ENCODE peak calls at places on chromosomes 7 and 10, in four cellular contexts. Z is cardiac fibroblast, E is AG10803, F is prostate gland. Y is an unnamed sample.

GRCh38 chr7:83520706-83521105 is 128.2 kb downstream of the SEMA3E start:
- DNase-seq in E (no peak), F (no peak), Z (no peak), Y (no peak)

GRCh38 chr10:19426039-19426438 is 377.4 kb downstream of the MALRD1 start:
- DNase-seq in Z (no peak), E (no peak), F (no peak), Y (no peak)

GRCh38 chr10:16663472-16663871 is 141.8 kb upstream of the C1QL3 start:
- DNase-seq in Z (no peak), F (no peak), E (no peak), Y (no peak)

GRCh38 chr10:94062611-94063010 is 68.9 kb downstream of the PLCE1 start:
- DNase-seq in E (no peak), Z (peak; percentile 73), F (no peak), Y (no peak)

GRCh38 chr10:62433181-62433692 is 59.1 kb downstream of the ZNF365 start:
- DNase-seq in E (peak; percentile 95), Z (peak; percentile 98), F (no peak), Y (peak; percentile 91)

GRCh38 chr7:32865448-32865847 is 26.1 kb downstream of the KBTBD2 start:
- DNase-seq in E (no peak), Z (no peak), F (no peak), Y (no peak)

GRCh38 chr7:38574121-38574520 is 57.1 kb downstream of the AMPH start:
- DNase-seq in Z (no peak), E (peak; percentile 52), F (no peak), Y (no peak)

GRCh38 chr10:122098924-122099323 is 110.0 kb downstream of the TACC2 start:
- DNase-seq in E (no peak), Z (peak; percentile 31), F (no peak), Y (peak; percentile 23)

GRCh38 chr7:158542651-158543400 is 44.8 kb downstream of the PTPRN2 start:
- DNase-seq in F (no peak), Z (no peak), E (no peak), Y (no peak)

GRCh38 chr7:155918720-155919399 is 106.6 kb upstream of the SHH start:
- DNase-seq in F (no peak), E (no peak), Z (peak; percentile 74), Y (peak; percentile 29)

GRCh38 chr7:3164363-3164762 is 120.7 kb upstream of the CARD11 start:
- DNase-seq in E (no peak), Z (no peak), F (no peak), Y (no peak)
- H3K4me3 ChIP-seq in E (no peak overlapping the region), Z (no peak overlapping the region), F (no peak overlapping the region), Y (no peak overlapping the region)

GRCh38 chr7:28957822-28958234 is 302 bp downstream of the TRIL start:
- DNase-seq in F (peak; percentile 8), E (no peak), Z (no peak), Y (no peak)

GRCh38 chr7:28955356-28955722 is 2.8 kb downstream of the TRIL start:
- DNase-seq in E (no peak), F (no peak), Z (no peak), Y (no peak)

GRCh38 chr7:28955723-28956607 is 2.2 kb downstream of the TRIL start:
- DNase-seq in E (no peak), F (peak; percentile 76), Z (peak; percentile 37), Y (peak; percentile 24)

GRCh38 chr7:28957064-28957821 is 887 bp downstream of the TRIL start:
- DNase-seq in Z (peak; percentile 32), F (peak; percentile 11), E (no peak), Y (no peak)

DNA sequence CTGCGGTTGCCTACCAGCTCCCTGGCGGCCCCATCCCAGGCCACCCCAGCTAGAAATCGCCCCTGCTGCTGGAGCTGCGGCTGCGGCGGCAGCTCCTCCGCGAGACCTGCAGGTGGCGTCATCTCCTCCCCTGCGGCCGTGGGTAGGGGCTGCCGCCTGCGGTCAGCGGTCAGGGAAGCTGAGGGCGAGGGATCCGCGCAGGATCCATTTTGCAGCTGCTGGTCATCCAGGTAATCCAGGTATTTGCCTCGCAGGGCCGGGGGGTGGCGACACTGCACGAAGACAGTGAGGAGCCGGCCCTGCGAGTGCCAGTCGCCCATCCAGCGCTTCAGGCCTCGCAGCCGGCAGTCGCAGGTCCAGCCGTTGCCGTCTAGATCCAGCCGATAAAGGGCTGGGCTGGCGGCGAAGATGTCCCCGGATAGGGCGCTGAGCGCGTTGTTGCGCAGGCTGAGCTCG is 1.5 kb downstream of the TRIL start:
- DNase-seq in F (peak; percentile 68), E (no peak), Z (peak; percentile 28), Y (peak; percentile 40)
- TF ChIP-seq CTCF in F (no peak), E (peak; percentile 45), Z (peak; percentile 70), Y (peak; percentile 58)

GRCh38 chr7:27106181-27106905 is 3.9 kb upstream of the HOXA2 start:
- DNase-seq in E (no peak), Z (no peak), F (no peak), Y (no peak)
- H3K4me3 ChIP-seq in E (no peak overlapping the region), Z (no peak overlapping the region), F (peak overlapping the region; percentile 1), Y (no peak overlapping the region)

GRCh38 chr7:157253850-157254249 is 83.0 kb upstream of the DNAJB6 start:
- DNase-seq in Z (no peak), F (peak; percentile 90), E (no peak), Y (no peak)
- TF ChIP-seq CTCF in Z (no peak), F (no peak), E (no peak), Y (no peak)

DNA sequence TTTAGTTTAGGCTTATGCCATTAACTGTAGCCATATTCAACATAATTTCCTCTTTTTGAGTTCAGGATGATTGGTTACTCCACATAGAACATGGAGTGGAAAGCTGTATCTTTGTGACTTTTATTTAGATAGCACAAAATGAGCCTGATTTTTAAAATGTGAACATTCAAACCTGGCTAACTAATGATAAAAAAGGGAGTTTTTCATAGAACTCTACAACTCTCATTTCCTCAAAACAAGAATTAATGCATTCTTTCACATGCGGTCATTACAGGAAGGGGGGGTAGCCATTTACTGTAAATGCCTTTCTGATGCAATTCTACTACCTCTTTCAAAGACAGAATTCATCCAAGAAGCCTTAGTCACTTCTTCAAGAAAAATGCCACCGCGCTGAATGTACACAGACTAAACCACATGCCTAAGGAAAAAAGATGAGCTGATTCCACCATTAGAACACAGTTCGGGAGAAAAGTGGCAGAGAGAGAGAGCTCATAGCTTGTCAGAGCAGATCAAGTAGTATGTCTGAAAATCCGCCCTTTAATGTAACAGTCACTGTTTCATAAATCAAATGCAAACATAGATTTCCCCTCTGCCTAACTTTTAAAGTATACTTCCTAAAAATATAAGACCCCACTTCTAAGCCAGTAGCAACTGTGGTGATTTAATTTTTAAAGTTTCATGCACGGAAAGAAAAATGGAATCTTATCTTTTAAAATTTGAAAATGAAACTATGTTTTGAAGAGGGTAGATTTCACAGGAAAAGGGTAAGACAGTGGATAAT is 226.4 kb upstream of the KLF14 start:
- DNase-seq in F (no peak), E (peak; percentile 99), Z (peak; percentile 100), Y (peak; percentile 98)
- H3K4me3 ChIP-seq in F (no peak overlapping the region), E (peak overlapping the region; percentile 56), Z (no peak overlapping the region), Y (peak overlapping the region; percentile 49)

GRCh38 chr7:3119963-3120362 is 76.3 kb upstream of the CARD11 start:
- DNase-seq in E (no peak), Z (no peak), F (no peak), Y (no peak)
- TF ChIP-seq CTCF in E (no peak), Z (no peak), F (no peak), Y (no peak)

GRCh38 chr10:14173391-14173705 is 157.4 kb downstream of the FRMD4A start:
- DNase-seq in F (no peak), E (peak; percentile 16), Z (peak; percentile 23), Y (peak; percentile 11)
- H3K4me3 ChIP-seq in F (peak overlapping the region; percentile 27), E (peak overlapping the region; percentile 59), Z (peak overlapping the region; percentile 19), Y (peak overlapping the region; percentile 36)

GRCh38 chr7:91287685-91288084 is 23.5 kb downstream of the FZD1 start:
- DNase-seq in Z (no peak), F (peak; percentile 24), E (no peak), Y (no peak)

GRCh38 chr7:91285966-91286365 is 21.7 kb downstream of the FZD1 start:
- DNase-seq in F (no peak), Z (peak; percentile 29), E (peak; percentile 26), Y (no peak)

GRCh38 chr7:91286432-91286831 is 22.2 kb downstream of the FZD1 start:
- DNase-seq in F (no peak), E (no peak), Z (no peak), Y (no peak)

GRCh38 chr7:91289633-91290260 is 25.5 kb downstream of the FZD1 start:
- DNase-seq in Z (no peak), E (no peak), F (no peak), Y (no peak)

GRCh38 chr7:91288208-91288824 is 24.1 kb downstream of the FZD1 start:
- DNase-seq in Z (peak; percentile 51), F (no peak), E (no peak), Y (no peak)
- TF ChIP-seq CTCF in Z (peak; percentile 56), F (no peak), E (peak; percentile 23), Y (peak; percentile 48)

Y was measured in fibroblast of villous mesenchyme.